ENCODE peak calls at places on chromosomes 5 and 9, in six cellular contexts. R, P, M, V, Y and Z are unnamed samples.

GRCh38 chr9:86577420-86578333 is 223.5 kb upstream of the TUT7 start:
- DNase-seq in M (no peak), R (no peak), V (no peak), Y (no peak), P (no peak), Z (no peak)

GRCh38 chr9:16475257-16475656 is 395.2 kb downstream of the BNC2 start:
- DNase-seq in P (no peak), M (no peak), R (no peak), V (no peak), Y (no peak), Z (no peak)

GRCh38 chr5:157352756-157353340 is 86.9 kb downstream of the CYFIP2 start:
- DNase-seq in M (no peak), Y (no peak), P (no peak), V (no peak), R (no peak), Z (no peak)

GRCh38 chr5:91478096-91478495 is 95.0 kb upstream of the ARRDC3 start:
- DNase-seq in V (no peak), R (no peak), Y (no peak), M (no peak), P (no peak), Z (no peak)

GRCh38 chr5:65742565-65743231 is 20.7 kb downstream of the NLN start:
- DNase-seq in Y (no peak), R (peak), V (no peak), P (no peak), M (no peak), Z (no peak)

GRCh38 chr5:68999181-68999580 is 94.6 kb upstream of the SLC30A5 start:
- DNase-seq in M (no peak), Y (no peak), R (no peak), P (no peak), V (no peak), Z (no peak)

GRCh38 chr9:84563691-84564090 is 105.8 kb upstream of the NTRK2 start:
- DNase-seq in P (no peak), M (no peak), V (no peak), R (no peak), Y (no peak), Z (no peak)

GRCh38 chr5:169249001-169249400 is 51.9 kb downstream of the SLIT3 start:
- DNase-seq in R (no peak), P (no peak), Y (no peak), V (no peak), M (no peak), Z (no peak)

GRCh38 chr5:179698935-179699639 is at the start of gene CANX:
- DNase-seq in Y (no peak), R (peak), P (no peak), V (no peak), M (no peak), Z (no peak)

GRCh38 chr5:41835625-41836024 is 34.6 kb downstream of the OXCT1 start:
- DNase-seq in V (no peak), R (peak), M (no peak), P (no peak), Y (no peak), Z (peak)

GRCh38 chr5:140700177-140701144 is at the start of gene ZMAT2:
- DNase-seq in P (peak), Y (peak), R (peak), M (peak), V (peak), Z (peak)

GRCh38 chr5:34639852-34640626 is 16.1 kb upstream of the RAI14 start:
- DNase-seq in M (no peak), Y (no peak), V (no peak), P (no peak), R (no peak), Z (no peak)

GRCh38 chr5:64074533-64074932 is 91.1 kb upstream of the RNF180 start:
- DNase-seq in V (no peak), P (no peak), Y (peak), M (no peak), R (peak), Z (no peak)

GRCh38 chr9:98708933-98709911 is at the start of gene GABBR2:
- DNase-seq in Y (no peak), R (peak), P (no peak), M (no peak), V (no peak), Z (no peak)

GRCh38 chr9:92639791-92640271 is 30.1 kb downstream of the IPPK start:
- DNase-seq in M (no peak), R (no peak), Y (no peak), V (no peak), P (peak), Z (peak)

GRCh38 chr9:136902259-136902821 is 16.0 kb downstream of the TRAF2 start:
- DNase-seq in V (peak), Y (peak), P (peak), R (no peak), M (no peak), Z (peak)

DNA sequence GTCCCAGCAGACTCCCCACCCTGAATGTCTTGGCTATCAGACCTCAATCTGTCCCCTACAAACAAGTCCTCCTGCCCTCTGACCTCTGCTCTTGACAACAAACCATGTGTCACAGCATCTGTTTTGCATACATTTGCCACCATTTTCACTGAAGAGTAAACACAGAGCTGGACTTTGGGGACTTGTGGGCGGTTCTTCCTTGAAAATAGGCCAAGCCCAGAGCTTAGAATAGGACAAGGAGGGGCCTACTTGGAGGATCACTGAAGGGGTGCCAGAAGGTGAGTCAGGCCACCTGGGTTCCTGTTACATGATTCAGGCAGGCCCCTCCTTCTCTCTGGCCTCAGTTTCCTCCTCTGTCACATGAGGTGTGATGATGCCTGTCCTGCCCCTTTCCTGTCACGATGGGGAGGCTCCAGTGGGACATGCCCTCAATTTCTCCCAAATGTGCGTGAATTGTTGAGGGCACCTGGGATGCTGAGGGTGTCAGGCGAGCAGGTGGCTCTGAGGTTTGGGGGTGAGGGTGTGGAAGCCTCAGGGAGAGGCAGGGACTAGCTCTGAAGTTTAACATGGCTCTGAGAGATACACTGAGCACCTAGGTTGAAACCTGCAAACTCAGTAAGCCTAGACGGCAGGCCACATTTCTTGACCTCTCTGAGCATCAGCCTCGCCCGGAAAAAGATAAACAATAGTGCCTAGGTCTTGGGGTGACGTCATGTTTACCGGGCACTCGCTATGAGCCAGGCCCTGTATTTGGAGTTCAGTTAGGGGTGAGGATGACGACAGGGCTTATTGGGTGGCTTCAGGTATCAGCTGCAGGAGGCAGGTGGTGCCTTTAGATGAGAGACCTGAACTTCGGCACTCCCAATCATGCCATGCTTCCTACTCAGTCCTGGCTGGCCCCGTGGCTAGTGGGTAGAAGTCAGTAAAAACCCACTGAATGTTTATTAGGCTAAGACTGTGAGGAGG is 107.6 kb upstream of the PITX1 start:
- DNase-seq in Y (no peak), P (peak), V (no peak), R (peak), M (no peak), Z (no peak)
- TF ChIP-seq POLR2AphosphoS5 in Y (no peak), P (no peak), V (no peak), R (no peak), M (no peak), Z (no peak)

GRCh38 chr5:143212261-143212660 is 191.2 kb downstream of the NR3C1 start:
- DNase-seq in V (no peak), M (no peak), P (no peak), R (no peak), Y (no peak), Z (no peak)
- TF ChIP-seq POLR2AphosphoS5 in V (no peak), M (no peak), P (no peak), R (no peak), Y (no peak), Z (no peak)

GRCh38 chr9:134136117-134136996 is 475 bp downstream of the WDR5 start:
- DNase-seq in P (no peak), V (peak), R (peak), M (no peak), Y (no peak), Z (no peak)

GRCh38 chr9:134136997-134137302 is 1.1 kb downstream of the WDR5 start:
- DNase-seq in P (no peak), M (no peak), R (peak), Y (no peak), V (no peak), Z (no peak)

GRCh38 chr9:134138292-134138691 is 2.4 kb downstream of the WDR5 start:
- DNase-seq in Y (no peak), M (no peak), V (peak), R (no peak), P (peak), Z (no peak)

GRCh38 chr9:134134949-134135342 is 936 bp upstream of the WDR5 start:
- DNase-seq in P (no peak), R (no peak), M (no peak), V (no peak), Y (no peak), Z (no peak)

DNA sequence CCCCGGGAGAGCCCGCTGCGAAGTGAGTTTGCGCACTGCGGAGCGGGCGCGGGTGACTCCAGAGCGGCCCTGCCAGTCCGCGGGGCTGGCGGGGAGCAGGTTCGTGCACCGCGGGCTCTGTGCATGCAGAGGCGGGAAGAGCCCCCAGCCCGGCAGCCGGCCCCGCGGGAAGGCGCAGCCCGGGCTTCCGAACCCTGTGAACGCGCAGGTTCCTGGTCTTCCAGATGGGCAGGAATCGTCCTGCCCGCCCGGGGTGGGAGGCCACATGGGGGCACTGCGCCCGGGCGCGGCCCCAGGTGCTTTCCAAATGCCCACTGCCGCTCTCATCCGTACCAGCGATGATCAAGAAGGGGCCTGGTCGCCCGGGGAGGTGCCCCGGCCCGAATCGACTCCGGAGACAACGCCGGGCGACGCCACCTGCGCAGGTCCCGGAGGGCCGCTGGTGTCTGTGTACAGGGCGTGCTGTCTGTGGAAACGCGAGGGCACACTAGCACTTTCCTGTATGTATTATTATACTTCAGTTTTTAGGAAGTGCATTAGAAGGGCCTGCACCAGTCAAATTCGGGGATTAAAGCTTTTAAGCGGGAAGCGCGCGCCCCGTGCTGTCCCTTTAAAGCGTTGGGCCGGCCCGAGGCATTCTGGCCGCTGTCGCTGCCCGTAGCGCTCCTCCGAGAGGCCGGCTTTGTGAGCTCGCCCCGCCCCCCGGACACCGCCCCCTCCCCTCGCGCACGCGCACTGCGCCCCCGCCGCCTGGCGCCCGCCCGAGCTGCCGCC is at the start of gene WDR5:
- DNase-seq in Y (peak), P (peak), M (peak), V (peak), R (peak), Z (peak)
- TF ChIP-seq POLR2AphosphoS5 in Y (no peak), P (no peak), M (peak), V (peak), R (peak), Z (peak)

GRCh38 chr5:125863579-125863978 is 559.6 kb upstream of the GRAMD2B start:
- DNase-seq in Y (no peak), R (no peak), P (no peak), V (no peak), M (no peak), Z (no peak)
- TF ChIP-seq POLR2AphosphoS5 in Y (no peak), R (no peak), P (no peak), V (no peak), M (no peak), Z (no peak)

GRCh38 chr5:162196351-162196750 is 128.8 kb downstream of the GABRG2 start:
- DNase-seq in M (no peak), R (no peak), P (no peak), V (no peak), Y (no peak), Z (no peak)
- TF ChIP-seq POLR2AphosphoS5 in M (no peak), R (no peak), P (no peak), V (no peak), Y (no peak), Z (no peak)

GRCh38 chr9:132224645-132225044 is 62.8 kb downstream of the NTNG2 start:
- DNase-seq in M (no peak), R (no peak), P (no peak), Y (no peak), V (no peak), Z (no peak)
- TF ChIP-seq POLR2AphosphoS5 in M (no peak), R (no peak), P (no peak), Y (no peak), V (no peak), Z (no peak)

DNA sequence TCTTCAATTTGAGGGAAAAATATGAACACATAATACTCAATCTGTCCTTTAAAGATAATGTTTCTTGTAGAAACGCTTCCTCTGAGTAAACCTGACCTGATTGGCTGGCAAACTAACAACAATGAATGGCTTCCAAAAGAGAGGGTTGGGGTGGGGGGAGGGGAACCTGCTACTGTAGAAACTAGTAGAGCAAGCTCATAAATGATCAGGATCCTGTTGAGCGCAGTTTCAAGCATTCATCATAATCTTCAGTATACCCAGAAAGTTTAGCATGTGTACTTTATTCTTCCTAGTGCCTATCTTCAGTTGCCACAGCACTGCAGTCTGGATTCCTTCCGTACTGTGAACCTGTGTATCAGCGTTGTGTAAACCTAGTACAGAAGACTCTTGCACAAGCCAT is 63.0 kb upstream of the FCHO2 start:
- DNase-seq in P (no peak), Y (no peak), V (no peak), M (no peak), R (no peak), Z (no peak)
- TF ChIP-seq POLR2AphosphoS5 in P (no peak), Y (peak), V (no peak), M (no peak), R (no peak), Z (no peak)

GRCh38 chr5:160802567-160802966 is 49.4 kb downstream of the ATP10B start:
- DNase-seq in R (no peak), Y (no peak), M (no peak), P (no peak), V (peak), Z (no peak)

GRCh38 chr5:160793500-160793899 is 58.5 kb downstream of the ATP10B start:
- DNase-seq in V (no peak), P (no peak), Y (no peak), R (no peak), M (no peak), Z (no peak)

GRCh38 chr5:160797020-160797419 is 55.0 kb downstream of the ATP10B start:
- DNase-seq in M (no peak), R (no peak), Y (no peak), P (no peak), V (no peak), Z (no peak)

GRCh38 chr5:160800375-160800774 is 51.6 kb downstream of the ATP10B start:
- DNase-seq in Y (no peak), M (no peak), R (no peak), P (no peak), V (no peak), Z (no peak)

DNA sequence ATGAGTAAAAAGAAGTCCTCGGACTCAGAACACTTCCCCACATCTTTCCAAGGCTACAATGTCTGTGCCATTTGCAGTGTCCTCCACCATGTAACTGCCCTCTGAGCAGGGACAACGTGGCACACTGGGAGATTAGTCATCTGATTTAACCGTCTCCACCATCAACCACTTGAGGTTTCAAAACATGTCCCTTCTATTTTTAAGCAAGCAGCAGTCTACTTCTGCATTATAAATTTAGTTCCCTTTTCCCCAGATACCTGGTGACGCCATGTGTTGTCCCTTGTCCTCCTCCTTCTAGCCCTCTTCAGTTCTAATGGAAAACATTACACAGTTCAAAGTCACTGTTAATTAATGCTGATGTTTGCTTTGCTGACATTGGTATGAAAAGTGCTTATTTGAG is 52.9 kb downstream of the ATP10B start:
- DNase-seq in M (no peak), P (no peak), Y (no peak), V (no peak), R (no peak), Z (no peak)
- TF ChIP-seq POLR2AphosphoS5 in M (no peak), P (no peak), Y (no peak), V (no peak), R (no peak), Z (no peak)

GRCh38 chr9:90102292-90102901 is 497.6 kb downstream of the GADD45G start:
- DNase-seq in R (peak), P (peak), Y (peak), V (peak), M (peak), Z (peak)
- TF ChIP-seq POLR2AphosphoS5 in R (no peak), P (peak), Y (no peak), V (no peak), M (no peak), Z (peak)

DNA sequence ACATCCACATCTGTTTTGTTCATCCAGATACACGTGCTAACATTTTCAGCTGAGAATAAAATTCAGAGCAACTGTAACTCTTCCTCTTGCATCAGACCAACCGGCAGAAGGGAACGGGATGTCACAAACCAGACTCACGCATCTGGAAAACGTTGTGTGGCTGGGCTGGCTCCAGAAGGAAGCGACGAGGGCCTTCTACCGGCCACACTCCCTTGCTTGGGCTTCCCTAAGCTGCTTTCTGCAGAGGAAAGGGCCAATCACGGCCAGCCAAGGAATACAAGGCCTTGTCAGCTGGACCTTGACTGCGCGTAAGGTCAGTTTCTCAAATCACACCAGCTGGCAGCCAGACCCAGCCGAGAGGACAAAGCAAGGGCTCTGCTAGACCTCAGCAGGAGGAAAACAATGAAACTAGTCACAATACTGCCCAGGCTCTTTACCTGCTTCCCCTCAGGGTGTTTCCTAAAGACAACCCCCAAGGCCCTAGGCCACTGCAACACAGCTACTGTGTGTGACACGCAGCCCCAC is 106.1 kb downstream of the THBS4 start:
- DNase-seq in V (peak), R (peak), M (peak), Y (no peak), P (peak), Z (peak)
- TF ChIP-seq POLR2AphosphoS5 in V (peak), R (peak), M (peak), Y (no peak), P (peak), Z (peak)